ENCODE peak calls at places on chromosomes 7 and 10, in nine cellular contexts. N, F, B, K, E, Y, U, R and A are unnamed samples.

GRCh38 chr7:158581440-158582088 is 6.1 kb downstream of the PTPRN2 start:
- DNase-seq in N (no peak), F (peak; percentile 12), B (no peak), K (no peak), E (no peak), Y (no peak), U (no peak), R (no peak), A (no peak)

GRCh38 chr7:157679607-157680006 is 342.8 kb downstream of the DNAJB6 start:
- DNase-seq in N (no peak), F (no peak), B (no peak), K (no peak), E (no peak), Y (peak; percentile 14), U (no peak), R (peak; percentile 16), A (no peak)

GRCh38 chr7:134799387-134799786 is 20.0 kb downstream of the CALD1 start:
- DNase-seq in N (no peak), F (no peak), B (no peak), K (no peak), E (no peak), Y (peak; percentile 47), U (no peak), R (no peak), A (no peak)

GRCh38 chr10:77004917-77005564 is 632.6 kb downstream of the KCNMA1 start:
- DNase-seq in N (no peak), F (peak; percentile 50), B (no peak), K (peak; percentile 37), E (peak; percentile 7), Y (peak; percentile 69), U (no peak), R (peak; percentile 37), A (peak; percentile 68)

GRCh38 chr10:8158439-8159071 is 104.1 kb downstream of the GATA3 start:
- DNase-seq in N (no peak), F (peak; percentile 39), B (no peak), K (no peak), E (no peak), Y (no peak), U (no peak), R (no peak), A (no peak)

GRCh38 chr7:98943336-98943735 is 65.0 kb downstream of the TRRAP start:
- DNase-seq in N (no peak), F (no peak), B (no peak), K (no peak), E (no peak), Y (no peak), U (no peak), R (no peak), A (no peak)

GRCh38 chr10:72615985-72616384 is 9.9 kb downstream of the MICU1 start:
- DNase-seq in N (no peak), F (no peak), B (no peak), K (no peak), E (no peak), Y (no peak), U (no peak), R (no peak), A (no peak)

GRCh38 chr7:11343818-11344413 is 370.2 kb downstream of the PHF14 start:
- DNase-seq in N (peak; percentile 11), F (peak; percentile 54), B (no peak), K (peak; percentile 1), E (peak; percentile 53), Y (peak; percentile 60), U (peak; percentile 22), R (no peak), A (peak; percentile 63)

GRCh38 chr7:20828947-20829346 is 42.3 kb upstream of the SP8 start:
- DNase-seq in N (no peak), F (no peak), B (no peak), K (no peak), E (no peak), Y (no peak), U (no peak), R (no peak), A (no peak)